ENCODE peak calls at places on chromosomes 2 and 18, in ten cellular contexts. One of them, this sample, is unnamed.

GRCh38 chr2:215380699-215381098 is 55.2 kb downstream of the FN1 start:
- DNase-seq in WERI-Rb-1: no peak
- DNase-seq in iPS DF 6.9: no peak
- DNase-seq in hepatocyte: no peak
- DNase-seq in neural progenitor cell: no peak
- DNase-seq in CD8-positive, alpha-beta T cell: no peak
- DNase-seq in AG04450: no peak
- DNase-seq in transverse colon: no peak
- DNase-seq in body of pancreas: no peak
- DNase-seq in dorsolateral prefrontal cortex: no peak
- DNase-seq in this sample: no peak

GRCh38 chr2:55859875-55860274 is 63.7 kb downstream of the EFEMP1 start:
- DNase-seq in dorsolateral prefrontal cortex: no peak
- DNase-seq in WERI-Rb-1: no peak
- DNase-seq in body of pancreas: no peak
- DNase-seq in transverse colon: no peak
- DNase-seq in CD8-positive, alpha-beta T cell: no peak
- DNase-seq in hepatocyte: no peak
- DNase-seq in iPS DF 6.9: no peak
- DNase-seq in AG04450: no peak
- DNase-seq in neural progenitor cell: no peak
- DNase-seq in this sample: no peak

GRCh38 chr18:57930476-57930875 is 113.5 kb upstream of the NEDD4L start:
- DNase-seq in neural progenitor cell: no peak
- DNase-seq in CD8-positive, alpha-beta T cell: no peak
- DNase-seq in transverse colon: no peak
- DNase-seq in body of pancreas: no peak
- DNase-seq in WERI-Rb-1: no peak
- DNase-seq in iPS DF 6.9: no peak
- DNase-seq in AG04450: no peak
- DNase-seq in dorsolateral prefrontal cortex: no peak
- DNase-seq in hepatocyte: no peak
- DNase-seq in this sample: peak

GRCh38 chr2:25266399-25266798 is 75.3 kb downstream of the DNMT3A start:
- DNase-seq in dorsolateral prefrontal cortex: no peak
- DNase-seq in WERI-Rb-1: no peak
- DNase-seq in CD8-positive, alpha-beta T cell: no peak
- DNase-seq in transverse colon: no peak
- DNase-seq in iPS DF 6.9: no peak
- DNase-seq in AG04450: no peak
- DNase-seq in hepatocyte: no peak
- DNase-seq in body of pancreas: no peak
- DNase-seq in neural progenitor cell: no peak
- DNase-seq in this sample: no peak

GRCh38 chr2:41879367-41879871 is 168.4 kb upstream of the PKDCC start:
- DNase-seq in CD8-positive, alpha-beta T cell: no peak
- DNase-seq in AG04450: no peak
- DNase-seq in neural progenitor cell: peak
- DNase-seq in WERI-Rb-1: no peak
- DNase-seq in transverse colon: no peak
- DNase-seq in iPS DF 6.9: no peak
- DNase-seq in body of pancreas: no peak
- DNase-seq in hepatocyte: no peak
- DNase-seq in dorsolateral prefrontal cortex: no peak
- DNase-seq in this sample: no peak

GRCh38 chr2:137133231-137133630 is 367.9 kb downstream of the THSD7B start:
- DNase-seq in hepatocyte: no peak
- DNase-seq in body of pancreas: no peak
- DNase-seq in dorsolateral prefrontal cortex: no peak
- DNase-seq in transverse colon: no peak
- DNase-seq in iPS DF 6.9: no peak
- DNase-seq in CD8-positive, alpha-beta T cell: no peak
- DNase-seq in neural progenitor cell: no peak
- DNase-seq in AG04450: no peak
- DNase-seq in WERI-Rb-1: no peak
- DNase-seq in this sample: no peak

GRCh38 chr2:202052235-202052634 is 18.6 kb downstream of the FZD7 start:
- DNase-seq in iPS DF 6.9: no peak
- DNase-seq in AG04450: no peak
- DNase-seq in CD8-positive, alpha-beta T cell: no peak
- DNase-seq in dorsolateral prefrontal cortex: no peak
- DNase-seq in neural progenitor cell: no peak
- DNase-seq in WERI-Rb-1: no peak
- DNase-seq in body of pancreas: no peak
- DNase-seq in hepatocyte: no peak
- DNase-seq in transverse colon: no peak
- DNase-seq in this sample: no peak

GRCh38 chr2:152566728-152567069 is 150.6 kb downstream of the PRPF40A start:
- DNase-seq in transverse colon: no peak
- DNase-seq in CD8-positive, alpha-beta T cell: no peak
- DNase-seq in hepatocyte: no peak
- DNase-seq in neural progenitor cell: no peak
- DNase-seq in dorsolateral prefrontal cortex: no peak
- DNase-seq in iPS DF 6.9: no peak
- DNase-seq in AG04450: no peak
- DNase-seq in WERI-Rb-1: no peak
- DNase-seq in body of pancreas: no peak
- DNase-seq in this sample: no peak

GRCh38 chr18:54532222-54532621 is 58.8 kb upstream of the DYNAP start:
- DNase-seq in transverse colon: no peak
- DNase-seq in iPS DF 6.9: no peak
- DNase-seq in CD8-positive, alpha-beta T cell: no peak
- DNase-seq in neural progenitor cell: no peak
- DNase-seq in hepatocyte: peak
- DNase-seq in dorsolateral prefrontal cortex: no peak
- DNase-seq in body of pancreas: no peak
- DNase-seq in AG04450: no peak
- DNase-seq in WERI-Rb-1: no peak
- DNase-seq in this sample: no peak

GRCh38 chr2:43174368-43175186 is 51.8 kb downstream of the ZFP36L2 start:
- DNase-seq in iPS DF 6.9: no peak
- DNase-seq in WERI-Rb-1: no peak
- DNase-seq in transverse colon: peak
- DNase-seq in body of pancreas: no peak
- DNase-seq in hepatocyte: no peak
- DNase-seq in CD8-positive, alpha-beta T cell: peak
- DNase-seq in AG04450: no peak
- DNase-seq in neural progenitor cell: no peak
- DNase-seq in dorsolateral prefrontal cortex: no peak
- DNase-seq in this sample: no peak

GRCh38 chr2:15920696-15921095 is 19.7 kb upstream of the MYCN start:
- DNase-seq in dorsolateral prefrontal cortex: no peak
- DNase-seq in body of pancreas: no peak
- DNase-seq in hepatocyte: peak
- DNase-seq in neural progenitor cell: no peak
- DNase-seq in AG04450: no peak
- DNase-seq in iPS DF 6.9: no peak
- DNase-seq in CD8-positive, alpha-beta T cell: no peak
- DNase-seq in WERI-Rb-1: no peak
- DNase-seq in transverse colon: no peak
- DNase-seq in this sample: no peak

GRCh38 chr2:231190531-231191197 is 7.8 kb upstream of the ARMC9 start:
- DNase-seq in CD8-positive, alpha-beta T cell: no peak
- DNase-seq in WERI-Rb-1: no peak
- DNase-seq in iPS DF 6.9: no peak
- DNase-seq in dorsolateral prefrontal cortex: peak
- DNase-seq in body of pancreas: peak
- DNase-seq in transverse colon: peak
- DNase-seq in hepatocyte: no peak
- DNase-seq in neural progenitor cell: peak
- DNase-seq in AG04450: no peak
- DNase-seq in this sample: no peak

GRCh38 chr2:10205201-10205475 is 82.6 kb downstream of the RRM2 start:
- DNase-seq in WERI-Rb-1: no peak
- DNase-seq in AG04450: no peak
- DNase-seq in neural progenitor cell: no peak
- DNase-seq in dorsolateral prefrontal cortex: no peak
- DNase-seq in body of pancreas: no peak
- DNase-seq in hepatocyte: no peak
- DNase-seq in transverse colon: no peak
- DNase-seq in iPS DF 6.9: no peak
- DNase-seq in CD8-positive, alpha-beta T cell: no peak
- DNase-seq in this sample: no peak

GRCh38 chr2:6896930-6897759 is 19.6 kb downstream of the RSAD2 start:
- DNase-seq in hepatocyte: peak
- DNase-seq in body of pancreas: no peak
- DNase-seq in neural progenitor cell: no peak
- DNase-seq in transverse colon: no peak
- DNase-seq in WERI-Rb-1: no peak
- DNase-seq in AG04450: no peak
- DNase-seq in iPS DF 6.9: no peak
- DNase-seq in dorsolateral prefrontal cortex: no peak
- DNase-seq in CD8-positive, alpha-beta T cell: no peak
- DNase-seq in this sample: no peak

GRCh38 chr2:238462782-238463396 is 36.2 kb downstream of the ASB1 start:
- DNase-seq in CD8-positive, alpha-beta T cell: no peak
- DNase-seq in iPS DF 6.9: peak
- DNase-seq in body of pancreas: no peak
- DNase-seq in AG04450: peak
- DNase-seq in WERI-Rb-1: no peak
- DNase-seq in transverse colon: no peak
- DNase-seq in hepatocyte: peak
- DNase-seq in dorsolateral prefrontal cortex: no peak
- DNase-seq in neural progenitor cell: peak
- DNase-seq in this sample: no peak

GRCh38 chr2:214465386-214466146 is 54.7 kb downstream of the VWC2L start:
- DNase-seq in hepatocyte: peak
- DNase-seq in CD8-positive, alpha-beta T cell: no peak
- DNase-seq in transverse colon: no peak
- DNase-seq in WERI-Rb-1: no peak
- DNase-seq in neural progenitor cell: no peak
- DNase-seq in iPS DF 6.9: no peak
- DNase-seq in body of pancreas: no peak
- DNase-seq in AG04450: peak
- DNase-seq in dorsolateral prefrontal cortex: no peak
- DNase-seq in this sample: peak

GRCh38 chr2:232523682-232524597 is 2.0 kb upstream of the CHRND start:
- DNase-seq in hepatocyte: peak
- DNase-seq in iPS DF 6.9: no peak
- DNase-seq in CD8-positive, alpha-beta T cell: no peak
- DNase-seq in body of pancreas: peak
- DNase-seq in dorsolateral prefrontal cortex: no peak
- DNase-seq in WERI-Rb-1: peak
- DNase-seq in transverse colon: peak
- DNase-seq in neural progenitor cell: peak
- DNase-seq in AG04450: no peak
- DNase-seq in this sample: no peak

GRCh38 chr18:27143580-27144287 is 41.4 kb downstream of the CHST9 start:
- DNase-seq in transverse colon: no peak
- DNase-seq in CD8-positive, alpha-beta T cell: no peak
- DNase-seq in body of pancreas: peak
- DNase-seq in WERI-Rb-1: no peak
- DNase-seq in AG04450: no peak
- DNase-seq in hepatocyte: peak
- DNase-seq in dorsolateral prefrontal cortex: no peak
- DNase-seq in iPS DF 6.9: no peak
- DNase-seq in neural progenitor cell: no peak
- DNase-seq in this sample: no peak

DNA sequence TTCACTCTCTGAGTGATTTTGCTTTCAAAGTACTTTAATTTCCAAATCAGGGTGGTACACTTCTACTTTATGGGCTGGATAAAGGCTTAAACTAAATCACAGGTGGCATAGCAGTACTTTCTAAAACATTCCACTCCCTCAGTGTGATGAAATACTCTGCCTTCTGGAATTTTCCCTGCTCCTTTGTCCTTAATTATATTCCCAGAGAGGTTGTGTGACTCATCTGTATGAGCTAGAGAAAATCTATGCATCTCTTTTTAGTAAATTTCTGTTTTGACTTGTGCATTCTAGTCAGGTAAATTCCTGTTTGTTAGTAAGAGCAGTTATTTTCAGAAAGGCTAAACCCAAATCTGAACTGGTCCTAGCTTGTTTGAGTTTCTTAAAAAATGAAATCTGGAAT is 29.0 kb upstream of the PLA2R1 start:
- DNase-seq in iPS DF 6.9: no peak
- DNase-seq in dorsolateral prefrontal cortex: no peak
- DNase-seq in hepatocyte: no peak
- DNase-seq in WERI-Rb-1: no peak
- DNase-seq in transverse colon: no peak
- DNase-seq in CD8-positive, alpha-beta T cell: no peak
- DNase-seq in body of pancreas: no peak
- DNase-seq in AG04450: no peak
- DNase-seq in neural progenitor cell: no peak
- DNase-seq in this sample: peak
- H3K27ac ChIP-seq in iPS DF 6.9: no peak
- H3K27ac ChIP-seq in dorsolateral prefrontal cortex: no peak
- H3K27ac ChIP-seq in hepatocyte: no peak
- H3K27ac ChIP-seq in WERI-Rb-1: no peak
- H3K27ac ChIP-seq in transverse colon: no peak
- H3K27ac ChIP-seq in CD8-positive, alpha-beta T cell: no peak
- H3K27ac ChIP-seq in body of pancreas: no peak
- H3K27ac ChIP-seq in AG04450: no peak
- H3K27ac ChIP-seq in neural progenitor cell: no peak
- H3K27ac ChIP-seq in this sample: peak

GRCh38 chr2:12727641-12728040 is 10.9 kb downstream of the TRIB2 start:
- DNase-seq in neural progenitor cell: no peak
- DNase-seq in dorsolateral prefrontal cortex: no peak
- DNase-seq in transverse colon: no peak
- DNase-seq in body of pancreas: no peak
- DNase-seq in CD8-positive, alpha-beta T cell: no peak
- DNase-seq in hepatocyte: no peak
- DNase-seq in iPS DF 6.9: no peak
- DNase-seq in AG04450: no peak
- DNase-seq in WERI-Rb-1: no peak
- DNase-seq in this sample: no peak
- H3K27ac ChIP-seq in neural progenitor cell: no peak
- H3K27ac ChIP-seq in dorsolateral prefrontal cortex: no peak
- H3K27ac ChIP-seq in transverse colon: peak
- H3K27ac ChIP-seq in body of pancreas: no peak
- H3K27ac ChIP-seq in CD8-positive, alpha-beta T cell: peak
- H3K27ac ChIP-seq in hepatocyte: no peak
- H3K27ac ChIP-seq in iPS DF 6.9: no peak
- H3K27ac ChIP-seq in AG04450: no peak
- H3K27ac ChIP-seq in WERI-Rb-1: no peak
- H3K27ac ChIP-seq in this sample: peak

GRCh38 chr2:23824777-23825212 is 102.1 kb downstream of the ATAD2B start:
- DNase-seq in WERI-Rb-1: no peak
- DNase-seq in body of pancreas: no peak
- DNase-seq in AG04450: no peak
- DNase-seq in transverse colon: no peak
- DNase-seq in dorsolateral prefrontal cortex: no peak
- DNase-seq in CD8-positive, alpha-beta T cell: no peak
- DNase-seq in neural progenitor cell: peak
- DNase-seq in iPS DF 6.9: no peak
- DNase-seq in hepatocyte: peak
- DNase-seq in this sample: no peak
- H3K27ac ChIP-seq in WERI-Rb-1: no peak
- H3K27ac ChIP-seq in body of pancreas: no peak
- H3K27ac ChIP-seq in AG04450: no peak
- H3K27ac ChIP-seq in transverse colon: no peak
- H3K27ac ChIP-seq in dorsolateral prefrontal cortex: no peak
- H3K27ac ChIP-seq in CD8-positive, alpha-beta T cell: no peak
- H3K27ac ChIP-seq in neural progenitor cell: no peak
- H3K27ac ChIP-seq in iPS DF 6.9: no peak
- H3K27ac ChIP-seq in hepatocyte: no peak
- H3K27ac ChIP-seq in this sample: no peak

DNA sequence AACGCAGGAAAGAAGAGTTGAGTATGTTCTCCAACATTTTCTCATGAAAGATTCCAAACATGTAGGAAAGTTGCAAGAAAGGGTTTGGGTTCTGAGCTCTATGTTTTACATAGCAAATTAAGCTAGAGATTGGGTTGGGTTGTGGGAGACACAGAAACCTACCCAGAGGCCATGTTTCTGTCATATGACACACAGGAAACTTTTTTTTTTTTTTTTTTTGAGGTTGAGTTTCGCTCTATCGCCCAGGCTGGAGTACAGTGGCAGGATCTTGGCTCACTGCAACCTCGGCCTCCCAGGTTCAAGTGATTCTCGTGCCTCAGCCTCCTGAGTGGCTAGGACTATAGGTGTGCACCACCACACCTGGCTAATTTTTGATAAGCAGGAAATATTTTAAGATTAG is 57.6 kb downstream of the DOCK10 start:
- DNase-seq in neural progenitor cell: no peak
- DNase-seq in dorsolateral prefrontal cortex: no peak
- DNase-seq in WERI-Rb-1: no peak
- DNase-seq in hepatocyte: no peak
- DNase-seq in body of pancreas: no peak
- DNase-seq in AG04450: no peak
- DNase-seq in transverse colon: no peak
- DNase-seq in iPS DF 6.9: no peak
- DNase-seq in CD8-positive, alpha-beta T cell: no peak
- DNase-seq in this sample: no peak
- H3K27ac ChIP-seq in neural progenitor cell: no peak
- H3K27ac ChIP-seq in dorsolateral prefrontal cortex: peak
- H3K27ac ChIP-seq in WERI-Rb-1: no peak
- H3K27ac ChIP-seq in hepatocyte: peak
- H3K27ac ChIP-seq in body of pancreas: no peak
- H3K27ac ChIP-seq in AG04450: peak
- H3K27ac ChIP-seq in transverse colon: peak
- H3K27ac ChIP-seq in iPS DF 6.9: no peak
- H3K27ac ChIP-seq in CD8-positive, alpha-beta T cell: peak
- H3K27ac ChIP-seq in this sample: no peak

This sample was measured in epithelial cell of prostate.